ENCODE peak calls at places on chromosomes 12 and 14, in seven cellular contexts. E is aorta; B is stimulated activated CD4-positive, alpha-beta T cell treated with anti-CD3 and anti-CD28 coated beads, Interleukin-15, amount 100 ng/mL, for 1 hour; F is trophoblast cell; Z is activated CD8-positive, alpha-beta T cell treated with anti-CD3 and anti-CD28 coated beads, Interleukin-2, amount 10 ng/mL, durations not matched to agents 7 days and 5 days; A is cardiac fibroblast; R is SW 1271. Q is an unnamed sample.

GRCh38 chr14:74589291-74589879 is 22.7 kb downstream of the LTBP2 start:
- DNase-seq in E (no peak), B (no peak), F (no peak), Z (no peak), A (no peak), R (no peak), Q (no peak)

GRCh38 chr12:62817556-62818271 is 117.2 kb downstream of the PPM1H start:
- DNase-seq in E (no peak), B (no peak), F (no peak), Z (no peak), A (peak; percentile 74), R (no peak), Q (no peak)

GRCh38 chr12:53750812-53751335 is 905 bp downstream of the CISTR start:
- DNase-seq in E (no peak), B (no peak), F (no peak), Z (no peak), A (no peak), R (no peak), Q (no peak)

GRCh38 chr12:78916845-78917480 is 52.4 kb downstream of the SYT1 start:
- DNase-seq in E (no peak), B (no peak), F (peak; percentile 65), Z (no peak), A (peak; percentile 29), R (no peak), Q (peak; percentile 72)

GRCh38 chr14:62957562-62957961 is 87.7 kb downstream of the KCNH5 start:
- DNase-seq in E (no peak), B (no peak), F (no peak), Z (no peak), A (peak; percentile 56), R (no peak), Q (peak; percentile 59)

GRCh38 chr12:109999983-110000505 is 814 bp downstream of the ANKRD13A start:
- DNase-seq in E (peak; percentile 81), B (no peak), F (peak; percentile 56), Z (peak; percentile 29), A (peak; percentile 65), R (peak; percentile 20), Q (no peak)

GRCh38 chr14:76181546-76181945 is 29.8 kb downstream of the GPATCH2L start:
- DNase-seq in E (no peak), B (no peak), F (peak; percentile 17), Z (no peak), A (peak; percentile 12), R (peak; percentile 10), Q (no peak)

GRCh38 chr12:43571885-43572284 is 19.9 kb upstream of the ADAMTS20 start:
- DNase-seq in E (no peak), B (no peak), F (no peak), Z (no peak), A (no peak), R (no peak), Q (no peak)

GRCh38 chr14:91170504-91171121 is 56.7 kb downstream of the DGLUCY start:
- DNase-seq in E (no peak), B (no peak), F (no peak), Z (no peak), A (peak; percentile 28), R (no peak), Q (no peak)

GRCh38 chr14:105507247-105507646 is 16.2 kb downstream of the TEDC1 start:
- DNase-seq in E (peak; percentile 69), B (no peak), F (no peak), Z (no peak), A (no peak), R (no peak), Q (no peak)

GRCh38 chr12:88553941-88554658 is 26.2 kb downstream of the KITLG start:
- DNase-seq in E (no peak), B (no peak), F (no peak), Z (no peak), A (peak; percentile 96), R (no peak), Q (peak; percentile 35)

GRCh38 chr12:131773582-131774221 is 54.5 kb upstream of the MMP17 start:
- DNase-seq in E (no peak), B (no peak), F (no peak), Z (peak; percentile 50), A (no peak), R (no peak), Q (no peak)

GRCh38 chr14:69153848-69154208 is 909 bp upstream of the DCAF5 start:
- DNase-seq in E (no peak), B (no peak), F (no peak), Z (no peak), A (peak; percentile 31), R (no peak), Q (no peak)

GRCh38 chr14:67077914-67078313 is 111.3 kb upstream of the GARIN2 start:
- DNase-seq in E (no peak), B (no peak), F (no peak), Z (no peak), A (no peak), R (no peak), Q (no peak)

GRCh38 chr12:96208346-96208745 is 14.2 kb downstream of the ELK3 start:
- DNase-seq in E (no peak), B (no peak), F (no peak), Z (no peak), A (peak; percentile 90), R (no peak), Q (peak; percentile 7)

GRCh38 chr12:34390171-34390841 is 368.0 kb downstream of the ALG10 start:
- DNase-seq in E (peak; percentile 53), B (no peak), F (no peak), Z (no peak), A (no peak), R (no peak), Q (no peak)

GRCh38 chr14:50801706-50802105 is 29.3 kb downstream of the NIN start:
- DNase-seq in E (no peak), B (no peak), F (no peak), Z (no peak), A (no peak), R (no peak), Q (no peak)

GRCh38 chr12:40171501-40171900 is 53.3 kb upstream of the LRRK2 start:
- DNase-seq in E (no peak), B (no peak), F (peak; percentile 4), Z (no peak), A (peak; percentile 5), R (no peak), Q (no peak)

GRCh38 chr14:59090572-59090971 is 97.9 kb upstream of the DAAM1 start:
- DNase-seq in E (no peak), B (no peak), F (no peak), Z (no peak), A (no peak), R (no peak), Q (no peak)

GRCh38 chr12:95633049-95633545 is 81.8 kb upstream of the USP44 start:
- DNase-seq in E (peak; percentile 84), B (no peak), F (peak; percentile 87), Z (no peak), A (peak; percentile 78), R (peak; percentile 72), Q (peak; percentile 93)

GRCh38 chr12:40586823-40587222 is 105.4 kb upstream of the CNTN1 start:
- DNase-seq in E (no peak), B (no peak), F (peak; percentile 4), Z (no peak), A (no peak), R (no peak), Q (no peak)

GRCh38 chr14:60655898-60656754 is 6.8 kb upstream of the SIX1 start:
- DNase-seq in E (no peak), B (no peak), F (no peak), Z (no peak), A (no peak), R (no peak), Q (no peak)

GRCh38 chr14:97180304-97181200 is 383.4 kb downstream of the VRK1 start:
- DNase-seq in E (no peak), B (no peak), F (peak; percentile 62), Z (no peak), A (peak; percentile 3), R (peak; percentile 88), Q (peak; percentile 80)